ENCODE peak calls at places on chromosomes 6 and 20, in ten cellular contexts. V, H, Q, L, A, D, N, U, F and Y are unnamed samples.

GRCh38 chr6:164039954-164040375 is 625.4 kb downstream of the QKI start:
- DNase-seq in A (no peak), H (no peak), D (no peak), F (no peak), U (no peak), V (peak), Q (peak), L (no peak), N (peak), Y (no peak)

GRCh38 chr6:79170915-79171314 is 63.6 kb downstream of the HMGN3 start:
- DNase-seq in D (no peak), F (no peak), A (peak), N (no peak), V (no peak), U (no peak), L (no peak), H (no peak), Q (no peak), Y (peak)

GRCh38 chr6:118679293-118679692 is 27.9 kb upstream of the CEP85L start:
- DNase-seq in U (no peak), Q (no peak), A (no peak), L (no peak), H (no peak), D (peak), F (no peak), V (no peak), N (no peak), Y (no peak)

GRCh38 chr6:170038717-170039116 is 252.2 kb downstream of the DLL1 start:
- DNase-seq in D (no peak), N (peak), V (no peak), Q (no peak), U (no peak), F (no peak), L (no peak), H (no peak), A (no peak), Y (no peak)

GRCh38 chr6:41040101-41040910 is 1.3 kb upstream of the UNC5CL start:
- DNase-seq in U (no peak), V (no peak), L (peak), A (no peak), Q (peak), F (no peak), H (no peak), D (peak), N (peak), Y (no peak)

GRCh38 chr6:100806280-100806679 is 74.8 kb downstream of the ASCC3 start:
- DNase-seq in D (no peak), V (no peak), A (no peak), N (no peak), F (no peak), U (no peak), L (no peak), Q (no peak), H (no peak), Y (no peak)

GRCh38 chr20:1838479-1839279 is 56.5 kb upstream of the SIRPA start:
- DNase-seq in L (peak), A (no peak), V (no peak), N (no peak), Q (no peak), U (no peak), F (no peak), D (no peak), H (peak), Y (no peak)

GRCh38 chr6:139881728-139882211 is 507.3 kb upstream of the CITED2 start:
- DNase-seq in Q (no peak), D (peak), N (no peak), H (peak), L (peak), A (no peak), F (peak), U (peak), V (no peak), Y (no peak)

GRCh38 chr20:12702312-12702711 is 306.5 kb upstream of the SPTLC3 start:
- DNase-seq in A (no peak), U (no peak), H (no peak), Q (no peak), L (no peak), V (no peak), N (no peak), F (no peak), D (no peak), Y (no peak)

GRCh38 chr6:131023834-131024504 is 39.1 kb downstream of the EPB41L2 start:
- DNase-seq in L (no peak), N (no peak), A (peak), D (peak), U (no peak), H (no peak), V (no peak), F (no peak), Q (peak), Y (no peak)

GRCh38 chr20:45985573-45985972 is 13.6 kb upstream of the ZNF335 start:
- DNase-seq in V (no peak), Q (no peak), H (no peak), F (no peak), A (no peak), N (no peak), D (peak), L (no peak), U (no peak), Y (no peak)

GRCh38 chr6:157396026-157396425 is 15.0 kb downstream of the ZDHHC14 start:
- DNase-seq in V (no peak), U (no peak), N (no peak), Q (no peak), F (no peak), A (no peak), L (no peak), D (no peak), H (no peak), Y (no peak)

GRCh38 chr20:44552039-44552438 is 30.2 kb upstream of the SERINC3 start:
- DNase-seq in A (no peak), Q (no peak), N (no peak), L (no peak), D (no peak), U (no peak), V (no peak), H (no peak), F (no peak), Y (no peak)

GRCh38 chr6:23441813-23442212 is 684.2 kb upstream of the NRSN1 start:
- DNase-seq in L (no peak), V (no peak), A (no peak), Q (no peak), D (no peak), U (no peak), F (no peak), H (no peak), N (no peak), Y (no peak)

GRCh38 chr6:37049990-37050853 is 44.8 kb downstream of the FGD2 start:
- DNase-seq in Q (no peak), F (peak), H (no peak), V (peak), A (no peak), N (no peak), D (no peak), L (no peak), U (peak), Y (no peak)

GRCh38 chr20:56826306-56826970 is 197.3 kb downstream of the TFAP2C start:
- DNase-seq in V (no peak), F (no peak), N (no peak), U (no peak), D (peak), L (no peak), A (no peak), H (no peak), Q (no peak), Y (no peak)

GRCh38 chr6:106614592-106615301 is 14.6 kb downstream of the RTN4IP1 start:
- DNase-seq in L (no peak), U (no peak), A (no peak), F (no peak), H (no peak), V (no peak), N (no peak), Q (no peak), D (no peak), Y (no peak)

GRCh38 chr6:87789198-87789899 is 87.3 kb upstream of the AKIRIN2 start:
- DNase-seq in D (peak), V (no peak), Q (peak), F (no peak), N (peak), H (no peak), U (no peak), L (no peak), A (peak), Y (no peak)

GRCh38 chr6:42984924-42985475 is 630 bp downstream of the PPP2R5D start:
- DNase-seq in H (peak), Q (no peak), U (no peak), F (no peak), A (no peak), L (peak), D (peak), N (no peak), V (no peak), Y (no peak)

GRCh38 chr6:95768539-95768938 is 191.2 kb downstream of the MANEA start:
- DNase-seq in H (peak), U (no peak), V (no peak), Q (no peak), L (peak), D (no peak), A (no peak), F (no peak), N (no peak), Y (no peak)

GRCh38 chr6:132300323-132300949 is 100.8 kb downstream of the MOXD1 start:
- DNase-seq in N (no peak), F (peak), V (no peak), U (peak), H (peak), A (no peak), L (peak), Q (peak), D (peak), Y (peak)

GRCh38 chr20:20292472-20292871 is 75.4 kb upstream of the INSM1 start:
- DNase-seq in F (no peak), A (no peak), H (no peak), Q (no peak), U (no peak), L (no peak), D (peak), N (no peak), V (no peak), Y (no peak)

GRCh38 chr6:33696538-33697518 is 14.7 kb downstream of the UQCC2 start:
- DNase-seq in D (peak), Q (no peak), L (no peak), A (no peak), U (peak), H (no peak), N (peak), F (peak), V (peak), Y (peak)

GRCh38 chr6:129744201-129744879 is 34.4 kb upstream of the ARHGAP18 start:
- DNase-seq in N (peak), D (peak), H (peak), V (no peak), U (no peak), F (no peak), Q (peak), L (peak), A (no peak), Y (no peak)

GRCh38 chr20:8291873-8292272 is 159.8 kb downstream of the PLCB1 start:
- DNase-seq in N (no peak), L (no peak), V (no peak), U (no peak), H (no peak), A (no peak), F (no peak), Q (no peak), D (peak), Y (no peak)

GRCh38 chr6:30741789-30742315 is 635 bp downstream of the FLOT1 start:
- DNase-seq in L (no peak), U (no peak), F (no peak), H (no peak), D (no peak), Q (no peak), A (no peak), N (peak), V (peak), Y (no peak)

GRCh38 chr6:169950558-169950957 is 199.1 kb downstream of the ERMARD start:
- DNase-seq in Q (no peak), D (peak), V (no peak), N (peak), H (no peak), U (no peak), F (peak), L (no peak), A (no peak), Y (peak)

GRCh38 chr6:29584821-29585220 is at the start of gene OR2H2:
- DNase-seq in H (no peak), L (no peak), D (no peak), F (no peak), A (no peak), V (no peak), Q (no peak), U (no peak), N (no peak), Y (no peak)

GRCh38 chr6:24644377-24644776 is 1.6 kb downstream of the KIAA0319 start:
- DNase-seq in N (no peak), U (no peak), V (no peak), Q (no peak), L (no peak), H (no peak), A (no peak), F (no peak), D (no peak), Y (no peak)

GRCh38 chr6:141501616-141502015 is 631.1 kb upstream of the GJE1 start:
- DNase-seq in D (no peak), L (no peak), F (no peak), V (no peak), Q (no peak), A (no peak), H (no peak), U (no peak), N (no peak), Y (no peak)